ENCODE peak calls at places on chromosomes 4 and X, in six cellular contexts. T, X, Y, S, L and R are unnamed samples.

GRCh38 chrX:120769576-120770341 is 105.9 kb downstream of the CT47B1 start:
- DNase-seq in Y (peak; percentile 81), S (peak; percentile 70), T (peak; percentile 83), X (no peak), L (peak; percentile 34), R (peak; percentile 21)

GRCh38 chrX:153526040-153526439 is 8.6 kb downstream of the ATP2B3 start:
- DNase-seq in L (no peak), T (no peak), Y (no peak), S (no peak), X (no peak), R (no peak)

GRCh38 chr4:18508801-18509200 is 487.2 kb upstream of the LCORL start:
- DNase-seq in X (no peak), L (no peak), Y (no peak), S (no peak), T (no peak), R (no peak)

GRCh38 chrX:47483310-47484268 is 567 bp upstream of the ZNF41 start:
- DNase-seq in T (peak; percentile 41), L (peak; percentile 36), X (peak; percentile 32), S (peak; percentile 45), Y (peak; percentile 53), R (no peak)

GRCh38 chr4:189084671-189085070 is 856.0 kb upstream of the FRG1 start:
- DNase-seq in S (no peak), T (no peak), Y (no peak), X (no peak), L (no peak), R (no peak)

GRCh38 chr4:8328866-8329559 is 59.5 kb downstream of the HTRA3 start:
- DNase-seq in T (no peak), S (no peak), Y (no peak), X (no peak), L (no peak), R (no peak)

GRCh38 chr4:85556293-85556692 is 81.3 kb downstream of the ARHGAP24 start:
- DNase-seq in T (no peak), X (no peak), S (no peak), Y (no peak), L (no peak), R (no peak)

GRCh38 chr4:10727140-10727880 is 42.7 kb upstream of the CLNK start:
- DNase-seq in T (no peak), Y (no peak), L (no peak), S (no peak), X (no peak), R (no peak)

GRCh38 chrX:572490-573124 is 58.0 kb upstream of the SHOX start:
- DNase-seq in L (no peak), S (no peak), T (no peak), Y (no peak), X (no peak), R (no peak)

GRCh38 chr4:1747603-1747967 is 26.3 kb downstream of the TACC3 start:
- DNase-seq in T (no peak), S (no peak), Y (no peak), X (no peak), L (no peak), R (no peak)

GRCh38 chr4:2258091-2259035 is 3.5 kb downstream of the MXD4 start:
- DNase-seq in S (no peak), Y (no peak), L (no peak), X (peak; percentile 14), T (no peak), R (no peak)

GRCh38 chr4:138235419-138235952 is 6.7 kb downstream of the SLC7A11 start:
- DNase-seq in S (peak; percentile 98), Y (peak; percentile 96), L (peak; percentile 94), T (peak; percentile 83), X (no peak), R (peak; percentile 41)

GRCh38 chr4:182221987-182222386 is 21.2 kb upstream of the TENM3 start:
- DNase-seq in S (no peak), Y (no peak), X (no peak), T (no peak), L (no peak), R (no peak)

GRCh38 chr4:41613362-41613761 is 75.4 kb downstream of the LIMCH1 start:
- DNase-seq in S (no peak), Y (no peak), T (no peak), X (no peak), L (no peak), R (no peak)

GRCh38 chr4:55297346-55297745 is 48.7 kb upstream of the SRD5A3 start:
- DNase-seq in S (no peak), L (no peak), T (peak; percentile 20), X (no peak), Y (no peak), R (no peak)

GRCh38 chr4:104967034-104967401 is 179.7 kb upstream of the TET2 start:
- DNase-seq in T (no peak), S (no peak), X (no peak), L (no peak), Y (no peak), R (no peak)

GRCh38 chr4:139266583-139267257 is 13.3 kb downstream of the MGARP start:
- DNase-seq in Y (peak; percentile 55), L (peak; percentile 92), T (peak; percentile 85), S (peak; percentile 78), X (peak; percentile 76), R (peak; percentile 49)

GRCh38 chrX:77412631-77413030 is 34.6 kb upstream of the FGF16 start:
- DNase-seq in Y (no peak), X (no peak), S (no peak), L (no peak), T (no peak), R (no peak)

GRCh38 chr4:8540586-8540985 is 39.6 kb upstream of the GPR78 start:
- DNase-seq in Y (no peak), L (no peak), S (no peak), T (no peak), X (no peak), R (no peak)

GRCh38 chrX:71107762-71108360 is 1.3 kb upstream of the CXorf65 start:
- DNase-seq in S (no peak), X (no peak), T (no peak), Y (no peak), L (no peak), R (no peak)

GRCh38 chr4:23368081-23368697 is 521.7 kb downstream of the PPARGC1A start:
- DNase-seq in T (no peak), X (peak; percentile 25), S (no peak), Y (no peak), L (no peak), R (no peak)

GRCh38 chrX:49793686-49794085 is 35.4 kb upstream of the PAGE4 start:
- DNase-seq in S (no peak), X (no peak), Y (no peak), L (no peak), T (no peak), R (no peak)

GRCh38 chr4:26298198-26298950 is 22.4 kb upstream of the RBPJ start:
- DNase-seq in Y (peak; percentile 71), L (peak; percentile 32), S (peak; percentile 82), T (peak; percentile 67), X (no peak), R (no peak)

GRCh38 chrX:71542411-71542810 is 9.5 kb downstream of the OGT start:
- DNase-seq in X (no peak), S (peak; percentile 83), Y (peak; percentile 76), T (peak; percentile 79), L (peak; percentile 72), R (no peak)

GRCh38 chr4:102761902-102762301 is 1.1 kb upstream of the MANBA start:
- DNase-seq in X (no peak), Y (no peak), L (no peak), S (no peak), T (no peak), R (no peak)
- H3K4me3 ChIP-seq in X (peak overlapping the region; percentile 87), Y (no peak overlapping the region), L (no peak overlapping the region), S (no peak overlapping the region), T (peak overlapping the region; percentile 86), R (no peak overlapping the region)

DNA sequence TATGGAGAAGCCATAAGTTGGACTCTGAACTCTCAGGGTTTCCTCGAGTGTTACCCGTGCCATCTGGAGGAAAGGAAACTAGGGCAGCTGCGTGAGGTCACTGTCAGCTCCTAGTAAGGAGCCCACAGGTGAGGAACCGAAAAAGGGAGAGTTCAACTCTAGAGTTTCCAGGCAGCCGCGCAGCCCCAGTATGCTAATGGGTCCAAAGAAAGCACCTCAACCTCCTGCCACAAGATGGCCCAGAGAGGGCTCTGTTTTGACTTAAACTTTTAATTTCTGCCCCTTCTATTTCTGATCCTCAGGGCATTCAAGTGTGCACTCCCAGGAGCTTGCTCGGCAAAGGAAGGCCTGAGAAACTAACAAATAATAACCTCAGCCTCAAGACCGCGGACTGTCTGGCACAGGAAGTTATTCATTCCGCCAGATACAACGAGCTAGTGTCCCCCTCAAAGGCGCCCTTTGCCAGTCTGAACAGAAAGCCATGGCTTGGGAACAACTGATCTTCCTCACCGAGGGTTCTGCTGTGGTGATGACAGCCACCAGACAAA is 13.9 kb downstream of the SCARB2 start:
- DNase-seq in L (peak; percentile 38), S (no peak), T (no peak), Y (peak; percentile 51), X (no peak), R (no peak)
- TF ChIP-seq CTCF in L (peak; percentile 15), S (no peak), T (no peak), Y (peak; percentile 9), X (no peak), R (no peak)

DNA sequence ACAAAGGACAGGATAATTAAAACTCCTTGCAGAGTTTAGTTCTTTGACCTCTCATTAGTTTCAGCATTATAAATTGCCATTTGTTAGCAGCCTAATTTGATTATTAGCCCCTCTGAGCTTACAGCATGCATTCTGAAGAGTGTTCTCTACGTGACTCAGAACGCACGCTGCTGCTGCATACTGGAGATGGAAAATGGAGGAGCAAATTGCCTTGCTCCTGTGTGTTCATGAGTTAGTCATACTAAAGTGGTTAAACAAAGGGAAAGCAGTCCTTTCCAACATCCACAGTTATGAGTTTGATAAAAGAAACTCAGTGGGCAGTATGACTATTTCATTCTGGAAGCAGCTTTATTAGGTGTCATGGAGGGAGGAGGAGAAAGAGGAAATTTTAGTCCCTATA is 922.5 kb downstream of the RPA4 start:
- DNase-seq in X (no peak), T (peak; percentile 24), S (peak; percentile 19), Y (no peak), L (no peak), R (no peak)
- H3K4me3 ChIP-seq in X (no peak overlapping the region), T (no peak overlapping the region), S (no peak overlapping the region), Y (no peak overlapping the region), L (no peak overlapping the region), R (no peak overlapping the region)

GRCh38 chr4:149045731-149046130 is 603.5 kb upstream of the NR3C2 start:
- DNase-seq in Y (no peak), S (no peak), T (no peak), X (no peak), L (no peak), R (no peak)

GRCh38 chr4:149047368-149047767 is 605.2 kb upstream of the NR3C2 start:
- DNase-seq in L (no peak), Y (no peak), X (no peak), T (no peak), S (no peak), R (no peak)

GRCh38 chr4:149056615-149057014 is 614.4 kb upstream of the NR3C2 start:
- DNase-seq in S (no peak), Y (no peak), T (no peak), L (no peak), X (no peak), R (no peak)

GRCh38 chr4:149048451-149049143 is 606.4 kb upstream of the NR3C2 start:
- DNase-seq in S (no peak), X (no peak), Y (no peak), L (no peak), T (no peak), R (no peak)

DNA sequence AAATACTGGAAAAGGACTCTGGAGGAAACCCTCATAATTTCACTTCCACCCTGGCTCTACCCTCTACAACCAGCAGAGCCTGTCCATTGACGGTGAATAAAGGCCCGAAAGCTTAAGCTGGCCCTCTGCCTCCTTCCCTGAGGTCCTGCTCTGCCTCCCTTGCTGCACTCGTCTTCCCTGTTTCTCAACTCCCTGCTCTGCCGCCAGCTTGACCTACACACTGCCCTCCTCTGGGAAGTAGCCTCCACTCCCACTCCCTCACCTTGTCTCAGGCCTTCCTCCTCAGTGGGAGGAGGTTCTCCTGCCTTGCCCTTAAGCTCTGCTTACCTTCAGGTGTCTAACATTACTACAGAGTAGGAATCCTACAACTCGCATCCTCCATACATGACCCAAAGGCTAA is 608.6 kb upstream of the NR3C2 start:
- DNase-seq in T (no peak), S (no peak), L (no peak), X (no peak), Y (no peak), R (no peak)
- TF ChIP-seq CTCF in T (no peak), S (no peak), L (no peak), X (no peak), Y (no peak), R (no peak)